ENCODE peak calls at places on chromosomes 2 and 18, in nine cellular contexts. One of them, this sample, is unnamed.

GRCh38 chr2:239368906-239369584 is 31.8 kb downstream of the HDAC4 start:
- DNase-seq in GM23338: no peak
- DNase-seq in hepatocyte: no peak
- DNase-seq in OCI-LY7: peak
- DNase-seq in IMR-90: no peak
- DNase-seq in K562: no peak
- DNase-seq in fibroblast of lung: no peak
- DNase-seq in neural progenitor cell: no peak
- DNase-seq in HCT116: no peak
- DNase-seq in this sample: no peak

GRCh38 chr18:78069784-78070664 is 820.4 kb downstream of the GALR1 start:
- DNase-seq in K562: no peak
- DNase-seq in OCI-LY7: no peak
- DNase-seq in GM23338: no peak
- DNase-seq in IMR-90: no peak
- DNase-seq in neural progenitor cell: no peak
- DNase-seq in hepatocyte: peak
- DNase-seq in fibroblast of lung: no peak
- DNase-seq in HCT116: no peak
- DNase-seq in this sample: no peak

GRCh38 chr2:75522543-75523312 is 38.0 kb downstream of the EVA1A start:
- DNase-seq in fibroblast of lung: no peak
- DNase-seq in K562: no peak
- DNase-seq in neural progenitor cell: no peak
- DNase-seq in IMR-90: no peak
- DNase-seq in hepatocyte: no peak
- DNase-seq in OCI-LY7: no peak
- DNase-seq in HCT116: no peak
- DNase-seq in GM23338: no peak
- DNase-seq in this sample: no peak

GRCh38 chr18:73791081-73791480 is 356.6 kb downstream of the FBXO15 start:
- DNase-seq in HCT116: no peak
- DNase-seq in neural progenitor cell: no peak
- DNase-seq in K562: no peak
- DNase-seq in hepatocyte: no peak
- DNase-seq in GM23338: no peak
- DNase-seq in fibroblast of lung: peak
- DNase-seq in IMR-90: peak
- DNase-seq in OCI-LY7: no peak
- DNase-seq in this sample: no peak

GRCh38 chr2:43714164-43714563 is 37.9 kb upstream of the C1GALT1C1L start:
- DNase-seq in K562: no peak
- DNase-seq in neural progenitor cell: no peak
- DNase-seq in IMR-90: peak
- DNase-seq in hepatocyte: no peak
- DNase-seq in GM23338: no peak
- DNase-seq in HCT116: no peak
- DNase-seq in OCI-LY7: no peak
- DNase-seq in fibroblast of lung: peak
- DNase-seq in this sample: no peak

GRCh38 chr18:3061581-3062416 is 48.9 kb upstream of the LPIN2 start:
- DNase-seq in GM23338: no peak
- DNase-seq in OCI-LY7: no peak
- DNase-seq in HCT116: no peak
- DNase-seq in fibroblast of lung: no peak
- DNase-seq in IMR-90: peak
- DNase-seq in hepatocyte: no peak
- DNase-seq in K562: no peak
- DNase-seq in neural progenitor cell: no peak
- DNase-seq in this sample: no peak

GRCh38 chr18:55863876-55864275 is 275.9 kb upstream of the TCF4 start:
- DNase-seq in fibroblast of lung: peak
- DNase-seq in OCI-LY7: no peak
- DNase-seq in IMR-90: peak
- DNase-seq in neural progenitor cell: no peak
- DNase-seq in K562: no peak
- DNase-seq in HCT116: no peak
- DNase-seq in GM23338: peak
- DNase-seq in hepatocyte: peak
- DNase-seq in this sample: no peak

GRCh38 chr2:131026914-131027313 is 66.3 kb downstream of the FAM168B start:
- DNase-seq in OCI-LY7: no peak
- DNase-seq in IMR-90: no peak
- DNase-seq in hepatocyte: no peak
- DNase-seq in fibroblast of lung: no peak
- DNase-seq in K562: no peak
- DNase-seq in HCT116: no peak
- DNase-seq in neural progenitor cell: no peak
- DNase-seq in GM23338: no peak
- DNase-seq in this sample: no peak

GRCh38 chr18:71304856-71305255 is 1016.0 kb downstream of the SOCS6 start:
- DNase-seq in HCT116: no peak
- DNase-seq in K562: no peak
- DNase-seq in hepatocyte: no peak
- DNase-seq in neural progenitor cell: peak
- DNase-seq in OCI-LY7: no peak
- DNase-seq in fibroblast of lung: no peak
- DNase-seq in GM23338: no peak
- DNase-seq in IMR-90: no peak
- DNase-seq in this sample: no peak

GRCh38 chr2:9474361-9475117 is at the start of gene IAH1:
- DNase-seq in fibroblast of lung: peak
- DNase-seq in K562: no peak
- DNase-seq in hepatocyte: peak
- DNase-seq in IMR-90: no peak
- DNase-seq in GM23338: peak
- DNase-seq in OCI-LY7: no peak
- DNase-seq in neural progenitor cell: peak
- DNase-seq in HCT116: no peak
- DNase-seq in this sample: peak

GRCh38 chr2:37532503-37532902 is 138.9 kb downstream of the CDC42EP3 start:
- DNase-seq in OCI-LY7: no peak
- DNase-seq in K562: no peak
- DNase-seq in fibroblast of lung: no peak
- DNase-seq in neural progenitor cell: no peak
- DNase-seq in hepatocyte: no peak
- DNase-seq in HCT116: no peak
- DNase-seq in GM23338: no peak
- DNase-seq in IMR-90: no peak
- DNase-seq in this sample: no peak

GRCh38 chr2:132681766-132682165 is 11.8 kb upstream of the LYPD1 start:
- DNase-seq in K562: no peak
- DNase-seq in GM23338: no peak
- DNase-seq in neural progenitor cell: no peak
- DNase-seq in OCI-LY7: no peak
- DNase-seq in fibroblast of lung: no peak
- DNase-seq in IMR-90: peak
- DNase-seq in HCT116: no peak
- DNase-seq in hepatocyte: no peak
- DNase-seq in this sample: no peak

GRCh38 chr2:29219374-29219773 is 104.2 kb downstream of the CLIP4 start:
- DNase-seq in GM23338: no peak
- DNase-seq in neural progenitor cell: no peak
- DNase-seq in K562: no peak
- DNase-seq in fibroblast of lung: no peak
- DNase-seq in HCT116: no peak
- DNase-seq in hepatocyte: no peak
- DNase-seq in OCI-LY7: no peak
- DNase-seq in IMR-90: no peak
- DNase-seq in this sample: no peak

GRCh38 chr2:217820066-217820819 is 182.6 kb downstream of the TNS1 start:
- DNase-seq in HCT116: no peak
- DNase-seq in neural progenitor cell: peak
- DNase-seq in IMR-90: no peak
- DNase-seq in hepatocyte: no peak
- DNase-seq in GM23338: no peak
- DNase-seq in K562: no peak
- DNase-seq in fibroblast of lung: no peak
- DNase-seq in OCI-LY7: no peak
- DNase-seq in this sample: no peak

GRCh38 chr18:36066731-36067117 is 635 bp downstream of the RPRD1A start:
- DNase-seq in fibroblast of lung: no peak
- DNase-seq in GM23338: no peak
- DNase-seq in hepatocyte: no peak
- DNase-seq in K562: no peak
- DNase-seq in HCT116: no peak
- DNase-seq in neural progenitor cell: no peak
- DNase-seq in OCI-LY7: peak
- DNase-seq in IMR-90: peak
- DNase-seq in this sample: peak

GRCh38 chr2:209901187-209901586 is 101.3 kb upstream of the RPE start:
- DNase-seq in OCI-LY7: peak
- DNase-seq in GM23338: no peak
- DNase-seq in HCT116: no peak
- DNase-seq in neural progenitor cell: no peak
- DNase-seq in hepatocyte: no peak
- DNase-seq in fibroblast of lung: no peak
- DNase-seq in K562: no peak
- DNase-seq in IMR-90: no peak
- DNase-seq in this sample: no peak
- H3K4me2 ChIP-seq in OCI-LY7: no peak
- H3K4me2 ChIP-seq in GM23338: no peak
- H3K4me2 ChIP-seq in HCT116: no peak
- H3K4me2 ChIP-seq in neural progenitor cell: no peak
- H3K4me2 ChIP-seq in hepatocyte: no peak
- H3K4me2 ChIP-seq in fibroblast of lung: no peak
- H3K4me2 ChIP-seq in K562: no peak
- H3K4me2 ChIP-seq in IMR-90: no peak
- H3K4me2 ChIP-seq in this sample: no peak

GRCh38 chr2:200861617-200862016 is 2.8 kb downstream of the CLK1 start:
- DNase-seq in neural progenitor cell: no peak
- DNase-seq in K562: no peak
- DNase-seq in fibroblast of lung: no peak
- DNase-seq in OCI-LY7: no peak
- DNase-seq in HCT116: no peak
- DNase-seq in hepatocyte: no peak
- DNase-seq in IMR-90: no peak
- DNase-seq in GM23338: peak
- DNase-seq in this sample: no peak
- H3K27ac ChIP-seq in neural progenitor cell: no peak
- H3K27ac ChIP-seq in K562: no peak
- H3K27ac ChIP-seq in fibroblast of lung: no peak
- H3K27ac ChIP-seq in OCI-LY7: no peak
- H3K27ac ChIP-seq in HCT116: no peak
- H3K27ac ChIP-seq in hepatocyte: peak
- H3K27ac ChIP-seq in IMR-90: no peak
- H3K27ac ChIP-seq in GM23338: no peak
- H3K27ac ChIP-seq in this sample: peak

GRCh38 chr2:97911922-97912575 is 83.7 kb downstream of the TMEM131 start:
- DNase-seq in GM23338: no peak
- DNase-seq in HCT116: no peak
- DNase-seq in OCI-LY7: no peak
- DNase-seq in K562: no peak
- DNase-seq in IMR-90: no peak
- DNase-seq in fibroblast of lung: peak
- DNase-seq in neural progenitor cell: no peak
- DNase-seq in hepatocyte: no peak
- DNase-seq in this sample: no peak
- H3K4me2 ChIP-seq in GM23338: no peak
- H3K4me2 ChIP-seq in HCT116: no peak
- H3K4me2 ChIP-seq in OCI-LY7: no peak
- H3K4me2 ChIP-seq in K562: no peak
- H3K4me2 ChIP-seq in IMR-90: peak
- H3K4me2 ChIP-seq in fibroblast of lung: peak
- H3K4me2 ChIP-seq in neural progenitor cell: no peak
- H3K4me2 ChIP-seq in hepatocyte: peak
- H3K4me2 ChIP-seq in this sample: no peak

DNA sequence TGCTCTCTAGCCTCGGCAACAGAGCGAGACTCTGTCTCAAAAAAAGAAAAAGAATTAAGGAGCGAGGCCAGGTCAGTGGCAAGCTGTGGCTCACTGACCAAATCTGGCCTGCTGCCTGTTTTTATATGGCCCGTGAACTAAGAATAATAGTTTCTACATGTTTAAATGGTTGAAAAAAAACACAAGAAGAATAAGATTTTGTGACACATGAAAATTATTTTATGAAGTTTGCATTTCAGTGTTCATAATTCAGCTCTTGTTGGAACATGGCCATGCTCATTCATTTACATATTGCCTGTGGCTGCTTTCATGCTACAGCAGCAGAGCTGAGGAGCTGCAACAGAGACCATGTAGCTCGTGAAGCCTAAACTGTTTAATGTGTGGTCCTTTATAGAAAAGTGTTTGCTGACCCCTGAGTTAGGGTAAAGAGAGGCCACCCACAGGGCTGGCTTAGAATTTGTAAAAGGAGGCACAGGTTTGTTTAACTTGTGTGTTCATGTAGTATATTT is 59.5 kb downstream of the MFSD6 start:
- DNase-seq in hepatocyte: no peak
- DNase-seq in IMR-90: peak
- DNase-seq in fibroblast of lung: peak
- DNase-seq in HCT116: no peak
- DNase-seq in neural progenitor cell: peak
- DNase-seq in OCI-LY7: peak
- DNase-seq in K562: no peak
- DNase-seq in GM23338: no peak
- DNase-seq in this sample: peak
- H3K27ac ChIP-seq in hepatocyte: peak
- H3K27ac ChIP-seq in IMR-90: peak
- H3K27ac ChIP-seq in fibroblast of lung: peak
- H3K27ac ChIP-seq in HCT116: peak
- H3K27ac ChIP-seq in neural progenitor cell: no peak
- H3K27ac ChIP-seq in OCI-LY7: peak
- H3K27ac ChIP-seq in K562: no peak
- H3K27ac ChIP-seq in GM23338: no peak
- H3K27ac ChIP-seq in this sample: peak